ENCODE peak calls at places on chromosomes 4 and X, in six cellular contexts. E is GM12878, S is GM23338, N is Panc1, T is K562, F is SK-N-SH. J is an unnamed sample.

GRCh38 chr4:55768291-55768690 is 51.3 kb upstream of the EXOC1L start:
- DNase-seq in E (no peak), N (no peak), T (no peak), S (peak; percentile 67), F (no peak), J (no peak)

GRCh38 chrX:19747672-19748610 is 139.5 kb downstream of the SH3KBP1 start:
- DNase-seq in S (no peak), N (no peak), F (no peak), E (no peak), T (no peak), J (peak; percentile 93)

GRCh38 chr4:136106753-136107152 is 1425.5 kb downstream of the PCDH18 start:
- DNase-seq in S (peak; percentile 17), F (no peak), T (no peak), E (no peak), N (no peak), J (no peak)

GRCh38 chrX:106932960-106933537 is 12.8 kb downstream of the CLDN2 start:
- DNase-seq in F (no peak), S (no peak), T (no peak), N (no peak), E (no peak), J (peak; percentile 4)

GRCh38 chr4:119010909-119011606 is 122.4 kb downstream of the SYNPO2 start:
- DNase-seq in E (no peak), T (no peak), S (no peak), N (no peak), F (no peak), J (no peak)

GRCh38 chr4:102574317-102574716 is 73.2 kb downstream of the NFKB1 start:
- DNase-seq in S (no peak), F (no peak), T (no peak), N (no peak), E (no peak), J (peak; percentile 83)

GRCh38 chrX:71144651-71145050 is at the start of gene NLGN3:
- DNase-seq in F (peak; percentile 73), E (no peak), T (no peak), N (no peak), S (peak; percentile 59), J (no peak)

GRCh38 chr4:41329361-41329760 is 72.6 kb downstream of the UCHL1 start:
- DNase-seq in F (no peak), T (no peak), S (no peak), E (no peak), N (no peak), J (no peak)

GRCh38 chr4:152524429-152524828 is 11.5 kb downstream of the FBXW7 start:
- DNase-seq in T (no peak), E (no peak), N (no peak), F (no peak), S (no peak), J (no peak)

GRCh38 chrX:74232859-74233258 is 71.1 kb upstream of the ZCCHC13 start:
- DNase-seq in S (peak; percentile 13), T (peak; percentile 17), N (no peak), E (no peak), F (peak; percentile 5), J (peak; percentile 10)

GRCh38 chr4:155411546-155411945 is 34.8 kb upstream of the MAP9 start:
- DNase-seq in F (no peak), S (no peak), T (no peak), N (no peak), E (no peak), J (no peak)

GRCh38 chrX:47218920-47219815 is 687 bp downstream of the CDK16 start:
- DNase-seq in N (no peak), E (no peak), F (peak; percentile 71), T (peak; percentile 72), S (peak; percentile 48), J (no peak)

GRCh38 chrX:117196481-117196880 is 733.7 kb upstream of the CT83 start:
- DNase-seq in S (peak; percentile 51), F (no peak), N (no peak), E (no peak), T (no peak), J (no peak)

GRCh38 chrX:22760513-22761057 is 239.2 kb upstream of the DDX53 start:
- DNase-seq in E (no peak), N (no peak), F (peak; percentile 7), S (peak; percentile 5), T (no peak), J (no peak)

GRCh38 chrX:118062048-118062789 is 54.4 kb downstream of the KLHL13 start:
- DNase-seq in E (no peak), S (no peak), N (no peak), F (no peak), T (no peak), J (no peak)

GRCh38 chr4:80265571-80266266 is 745 bp upstream of the FGF5 start:
- DNase-seq in S (peak; percentile 33), N (no peak), T (peak; percentile 18), F (peak; percentile 64), E (no peak), J (no peak)

GRCh38 chr4:108219998-108220397 is 51.3 kb upstream of the LEF1 start:
- DNase-seq in F (no peak), S (no peak), N (no peak), E (no peak), T (no peak), J (no peak)

GRCh38 chr4:34181891-34182290 is 2062.4 kb downstream of the ARAP2 start:
- DNase-seq in F (no peak), E (no peak), S (no peak), N (no peak), T (no peak), J (no peak)

GRCh38 chrX:124388562-124388961 is 42.2 kb downstream of the SH2D1A start:
- DNase-seq in S (peak; percentile 58), E (no peak), N (peak; percentile 24), T (peak; percentile 49), F (peak; percentile 21), J (no peak)

GRCh38 chrX:70096052-70096451 is 33.8 kb downstream of the OTUD6A start:
- DNase-seq in F (no peak), N (no peak), S (peak; percentile 13), T (peak; percentile 11), E (no peak), J (no peak)

GRCh38 chr4:186144180-186144579 is 39.7 kb downstream of the FAM149A start:
- DNase-seq in E (no peak), S (peak; percentile 53), N (no peak), F (peak; percentile 76), T (no peak), J (no peak)

GRCh38 chr4:132818091-132818490 is 331.0 kb upstream of the PCDH10 start:
- DNase-seq in E (no peak), T (no peak), S (peak; percentile 81), N (no peak), F (peak; percentile 1), J (no peak)

GRCh38 chrX:14013074-14013473 is 16.6 kb downstream of the GEMIN8 start:
- DNase-seq in F (no peak), T (no peak), N (no peak), S (no peak), E (no peak), J (no peak)

GRCh38 chr4:63620271-63620670 is 789.0 kb downstream of the TECRL start:
- DNase-seq in E (no peak), F (peak; percentile 50), N (no peak), T (no peak), S (no peak), J (no peak)

GRCh38 chr4:92047209-92047877 is 256.4 kb upstream of the GRID2 start:
- DNase-seq in E (no peak), N (no peak), F (peak; percentile 2), T (no peak), S (peak; percentile 45), J (no peak)

GRCh38 chrX:1589356-1590130 is 1.9 kb upstream of the AKAP17A start:
- DNase-seq in S (peak; percentile 37), N (no peak), E (no peak), T (no peak), F (no peak), J (peak; percentile 41)

GRCh38 chr4:40283968-40284367 is 51.2 kb upstream of the CHRNA9 start:
- DNase-seq in E (no peak), S (peak; percentile 47), F (no peak), T (peak; percentile 30), N (no peak), J (no peak)
- TF ChIP-seq REST in E (no peak), S (no peak), F (no peak), T (no peak), N (no peak), J (no peak)

GRCh38 chr4:7196731-7197130 is 4.4 kb downstream of the SORCS2 start:
- DNase-seq in F (no peak), S (no peak), E (no peak), T (no peak), N (no peak), J (no peak)

GRCh38 chr4:7199771-7200441 is 7.6 kb downstream of the SORCS2 start:
- DNase-seq in S (no peak), F (no peak), N (no peak), E (no peak), T (no peak), J (no peak)

GRCh38 chr4:7199129-7199725 is 6.9 kb downstream of the SORCS2 start:
- DNase-seq in E (no peak), F (no peak), N (no peak), S (no peak), T (no peak), J (no peak)

GRCh38 chr4:7197910-7198309 is 5.6 kb downstream of the SORCS2 start:
- DNase-seq in T (no peak), S (no peak), F (peak; percentile 69), E (no peak), N (no peak), J (no peak)

GRCh38 chr4:7198440-7199128 is 6.2 kb downstream of the SORCS2 start:
- DNase-seq in F (no peak), T (no peak), N (no peak), S (no peak), E (no peak), J (no peak)
- H3K27me3 ChIP-seq in F (peaks cover 18% of the 10 kb centered on the region), T (peaks cover 20% of the 10 kb centered on the region), N (no peaks in the 10 kb centered on the region), S (peaks cover 8% of the 10 kb centered on the region), E (peaks cover 2% of the 10 kb centered on the region), J (peaks cover 15% of the 10 kb centered on the region)

GRCh38 chr4:67699603-67700002 is 1.4 kb downstream of the UBA6 start:
- DNase-seq in E (no peak), S (no peak), F (no peak), T (no peak), N (no peak), J (no peak)
- H3K27ac ChIP-seq in E (peak overlapping the region; percentile 95), S (no peak overlapping the region), F (no peak overlapping the region), T (peak overlapping the region; percentile 88), N (peak overlapping the region; percentile 80), J (peak overlapping the region; percentile 91)

DNA sequence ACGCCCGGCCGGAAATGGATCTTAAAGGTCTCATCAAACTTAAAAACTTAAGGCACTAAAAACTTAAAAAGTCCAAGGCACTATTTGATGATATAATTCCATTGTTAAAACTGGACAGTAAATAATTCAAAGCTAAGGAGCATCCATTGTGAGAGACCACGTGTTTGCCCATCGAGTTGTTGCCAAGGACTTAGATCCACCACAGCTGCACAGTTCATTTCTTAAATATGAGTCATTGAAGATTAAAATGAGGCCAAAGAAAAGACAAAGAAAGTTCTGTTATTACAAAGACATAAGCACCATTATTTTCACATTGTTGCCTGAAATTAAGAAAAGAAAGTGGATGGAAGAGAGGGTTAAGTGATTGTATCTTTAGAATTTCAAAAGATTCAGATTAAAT is 411.5 kb upstream of the FTHL17 start:
- DNase-seq in F (no peak), S (no peak), N (no peak), T (no peak), E (no peak), J (no peak)
- TF ChIP-seq REST in F (no peak), S (no peak), N (no peak), T (no peak), E (no peak), J (no peak)

J was measured in HL-60.